ENCODE peak calls at places on chromosomes 7 and 10, in ten cellular contexts. W, C, P, Z, Y, V, S, H, T and A are unnamed samples. For H3K36me3 and H3K4me1, the result is how much of the 10 kb centered on the place peaks cover.

GRCh38 chr7:55545496-55545895 is 26.8 kb downstream of the VOPP1 start:
- DNase-seq in W (peak), S (no peak), V (no peak), Y (no peak), C (no peak), H (no peak), T (no peak), P (no peak), Z (no peak), A (no peak)

GRCh38 chr10:101273736-101274135 is 44.5 kb upstream of the LBX1 start:
- DNase-seq in P (no peak), H (no peak), S (no peak), Y (no peak), Z (no peak), W (no peak), T (no peak), C (no peak), V (no peak), A (no peak)

GRCh38 chr7:25894002-25894901 is 257.7 kb upstream of the NFE2L3 start:
- DNase-seq in S (no peak), P (no peak), V (peak), Y (no peak), W (no peak), C (peak), H (peak), T (peak), Z (no peak), A (no peak)

GRCh38 chr10:113704637-113705343 is 25.1 kb downstream of the CASP7 start:
- DNase-seq in W (peak), T (peak), V (peak), Z (peak), Y (no peak), C (peak), H (peak), P (no peak), S (no peak), A (no peak)

GRCh38 chr7:115145512-115145911 is 223.6 kb downstream of the MDFIC start:
- DNase-seq in V (no peak), Y (no peak), Z (no peak), C (no peak), W (peak), H (no peak), T (no peak), P (no peak), S (no peak), A (no peak)

GRCh38 chr7:26187380-26188290 is 12.9 kb downstream of the HNRNPA2B1 start:
- DNase-seq in V (no peak), S (no peak), P (no peak), Y (no peak), W (no peak), Z (no peak), C (no peak), H (peak), T (no peak), A (no peak)

GRCh38 chr7:28315565-28316420 is 96.5 kb upstream of the CREB5 start:
- DNase-seq in S (no peak), T (no peak), P (no peak), V (peak), C (no peak), W (no peak), Y (no peak), H (no peak), Z (no peak), A (no peak)

GRCh38 chr7:99729501-99730261 is 5.3 kb downstream of the CYP3A7 start:
- DNase-seq in S (no peak), Y (no peak), Z (no peak), H (no peak), C (peak), P (no peak), W (peak), V (no peak), T (peak), A (no peak)

GRCh38 chr7:29209745-29210144 is 15.2 kb downstream of the CHN2 start:
- DNase-seq in H (no peak), Z (no peak), Y (no peak), T (no peak), S (no peak), P (no peak), V (no peak), C (no peak), W (no peak), A (no peak)

GRCh38 chr10:59892697-59893096 is 13.7 kb downstream of the CCDC6 start:
- DNase-seq in V (no peak), T (no peak), W (no peak), Y (no peak), S (no peak), H (no peak), P (no peak), C (no peak), Z (no peak), A (no peak)

GRCh38 chr7:95104739-95105138 is 197.3 kb downstream of the PPP1R9A start:
- DNase-seq in P (no peak), H (no peak), Z (no peak), T (peak), Y (no peak), C (peak), S (no peak), W (no peak), V (peak), A (no peak)

GRCh38 chr7:153413199-153413539 is 639.0 kb upstream of the DPP6 start:
- DNase-seq in Z (no peak), T (no peak), S (no peak), Y (no peak), H (no peak), C (no peak), P (no peak), W (no peak), V (no peak), A (no peak)

GRCh38 chr7:30648744-30649540 is 33.3 kb downstream of the CRHR2 start:
- DNase-seq in H (no peak), Y (no peak), C (no peak), S (no peak), P (peak), Z (no peak), W (no peak), V (peak), T (no peak), A (no peak)

GRCh38 chr7:6367701-6368211 is 80.0 kb downstream of the DAGLB start:
- DNase-seq in H (peak), T (no peak), Z (no peak), Y (no peak), W (peak), V (no peak), P (no peak), C (peak), S (no peak), A (no peak)

GRCh38 chr7:105581066-105581811 is at the start of gene EFCAB10:
- DNase-seq in S (peak), H (no peak), Z (peak), T (peak), C (peak), W (peak), P (peak), V (peak), Y (peak), A (peak)

GRCh38 chr7:91265693-91266066 is 1.4 kb downstream of the FZD1 start:
- DNase-seq in T (no peak), H (no peak), V (no peak), P (no peak), Z (no peak), C (peak), Y (peak), W (peak), S (no peak), A (no peak)

GRCh38 chr7:132930881-132931280 is 151.0 kb downstream of the CHCHD3 start:
- DNase-seq in P (no peak), T (peak), Y (no peak), C (peak), W (no peak), Z (peak), H (no peak), V (no peak), S (no peak), A (no peak)

GRCh38 chr7:46207931-46208634 is 287.0 kb upstream of the IGFBP3 start:
- DNase-seq in H (no peak), Z (no peak), Y (no peak), S (no peak), V (no peak), C (peak), T (no peak), W (no peak), P (no peak), A (no peak)

GRCh38 chr10:109103278-109103677 is 820.0 kb downstream of the XPNPEP1 start:
- DNase-seq in H (no peak), Y (no peak), V (no peak), P (no peak), C (peak), S (no peak), Z (no peak), T (no peak), W (no peak), A (no peak)

GRCh38 chr10:110007701-110008517 is at the start of gene ADD3:
- DNase-seq in Z (peak), W (peak), Y (peak), S (peak), V (peak), H (peak), P (peak), C (peak), T (peak), A (peak)

GRCh38 chr7:104453190-104453589 is 124.8 kb downstream of the LHFPL3 start:
- DNase-seq in H (no peak), T (no peak), W (no peak), V (no peak), P (no peak), C (no peak), Y (no peak), Z (no peak), S (no peak), A (no peak)

DNA sequence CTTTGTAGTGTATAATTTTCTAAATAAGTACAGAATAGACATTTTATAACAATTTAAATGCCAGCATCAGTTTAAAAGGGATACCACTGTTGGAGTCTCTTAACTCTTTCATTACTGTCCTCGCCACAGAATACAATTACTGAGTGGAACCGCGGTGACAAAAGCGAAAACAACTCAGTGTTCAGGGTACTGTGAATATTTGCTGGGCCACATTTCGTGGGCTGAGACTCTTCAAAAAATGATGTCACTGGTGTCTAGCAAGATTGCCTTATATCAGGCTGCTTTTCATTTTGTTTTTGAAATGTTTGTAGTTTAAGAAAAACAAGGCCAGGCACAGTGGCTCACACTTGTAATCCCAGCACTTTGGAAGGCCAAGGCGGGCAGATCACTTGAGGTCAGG is 167.6 kb downstream of the NSUN6 start:
- DNase-seq in T (no peak), Y (no peak), C (no peak), V (no peak), P (no peak), H (peak), W (no peak), Z (no peak), S (no peak), A (no peak)
- H3K4me3 ChIP-seq in T (no peak), Y (no peak), C (no peak), V (no peak), P (no peak), H (peak), W (no peak), Z (no peak), S (no peak), A (no peak)

GRCh38 chr7:75536940-75537538 is 44.9 kb downstream of the SPDYE5 start:
- DNase-seq in Y (no peak), T (no peak), C (no peak), Z (no peak), S (no peak), H (no peak), P (peak), V (no peak), W (no peak), A (no peak)

GRCh38 chr7:75536491-75536890 is 44.4 kb downstream of the SPDYE5 start:
- DNase-seq in V (no peak), Z (no peak), S (no peak), T (no peak), Y (no peak), P (peak), H (no peak), W (no peak), C (no peak), A (no peak)

GRCh38 chr7:75534727-75535307 is 42.7 kb downstream of the SPDYE5 start:
- DNase-seq in T (no peak), Z (no peak), C (no peak), V (no peak), Y (no peak), S (no peak), H (peak), W (peak), P (no peak), A (no peak)

GRCh38 chr7:75533926-75534325 is 41.8 kb downstream of the SPDYE5 start:
- DNase-seq in V (no peak), P (peak), C (no peak), W (no peak), H (no peak), Z (no peak), T (no peak), S (no peak), Y (no peak), A (no peak)

GRCh38 chr7:75537731-75538130 is 45.6 kb downstream of the SPDYE5 start:
- DNase-seq in P (no peak), C (no peak), H (no peak), Z (no peak), V (no peak), S (no peak), Y (no peak), W (no peak), T (no peak), A (no peak)
- H3K36me3 ChIP-seq in P (under half), C (under half), H (under half), Z (half or more), V (half or more), S (under half), Y (under half), W (under half), T (under half), A (under half)

GRCh38 chr10:5550250-5550545 is 25.4 kb downstream of the CALML3 start:
- DNase-seq in W (no peak), H (no peak), T (no peak), Z (no peak), V (no peak), S (no peak), P (no peak), Y (no peak), C (no peak), A (no peak)
- H3K4me1 ChIP-seq in W (under half), H (half or more), T (half or more), Z (under half), V (under half), S (under half), P (under half), Y (under half), C (under half), A (under half)

DNA sequence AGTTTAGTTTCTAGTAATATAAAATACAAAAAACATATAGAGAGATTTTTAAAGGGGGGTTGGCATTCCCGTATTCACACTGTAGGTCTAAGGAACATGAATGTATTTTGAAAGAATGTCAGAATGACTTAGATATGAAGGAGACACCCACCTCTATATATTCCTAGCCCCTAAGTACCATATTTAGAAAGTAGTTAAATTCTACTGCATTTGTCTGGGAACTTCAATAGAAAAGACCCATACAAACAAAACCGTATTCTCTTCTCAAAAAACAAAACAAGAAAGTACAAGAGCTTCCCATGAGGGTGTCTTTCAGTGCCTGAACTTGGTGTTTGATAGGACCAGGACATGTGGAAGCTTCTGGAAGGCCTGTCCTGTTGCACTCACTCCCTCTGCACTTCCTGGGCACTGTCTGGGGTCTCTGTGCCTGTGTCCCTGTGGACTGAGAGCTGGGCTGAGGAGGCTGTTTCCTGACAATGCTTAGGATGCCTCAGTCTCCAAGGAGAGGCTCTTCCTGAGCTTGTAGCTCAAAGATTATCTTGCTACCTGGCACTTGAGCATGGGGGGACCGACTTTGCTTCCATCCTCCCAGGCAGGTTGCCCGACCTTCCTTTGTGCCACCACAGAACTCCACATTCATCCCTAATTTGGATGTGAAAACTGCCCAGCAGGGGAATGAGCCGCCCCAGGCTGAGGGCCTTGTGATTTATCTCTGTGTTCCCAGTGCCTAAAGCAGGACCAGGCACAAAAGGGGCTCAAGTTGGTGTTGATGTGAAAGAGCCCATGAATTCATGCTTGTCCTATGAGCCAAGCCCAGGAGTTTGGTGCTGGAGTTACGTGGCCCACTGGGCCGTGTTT is 44.4 kb upstream of the KLF6 start:
- DNase-seq in Y (no peak), S (no peak), T (no peak), W (no peak), P (no peak), C (no peak), V (no peak), Z (no peak), H (no peak), A (peak)
- H3K4me3 ChIP-seq in Y (peak), S (peak), T (no peak), W (peak), P (peak), C (no peak), V (peak), Z (no peak), H (peak), A (no peak)

DNA sequence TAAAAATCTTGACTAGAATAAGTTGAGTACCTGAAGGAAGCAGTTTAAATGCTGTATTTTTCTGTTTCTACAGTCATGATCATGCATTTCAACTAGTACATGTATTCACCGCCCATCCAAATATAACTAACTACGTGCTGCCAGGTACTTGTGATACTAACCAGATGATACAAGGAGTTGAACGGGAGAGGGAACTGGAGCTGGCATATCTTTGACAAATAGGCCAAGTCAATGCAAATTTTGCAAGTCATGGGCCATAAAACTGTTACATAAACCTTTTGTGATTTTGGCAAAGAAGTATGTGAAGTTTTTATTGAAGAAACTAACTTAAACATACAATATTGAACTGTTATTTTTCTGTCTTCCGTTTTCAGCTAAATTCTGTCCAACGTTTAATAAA is 14.5 kb downstream of the NUP42 start:
- DNase-seq in V (no peak), T (no peak), P (no peak), H (no peak), W (no peak), C (no peak), Y (no peak), S (no peak), Z (no peak), A (no peak)
- H3K36me3 ChIP-seq in V (under half), T (under half), P (under half), H (half or more), W (half or more), C (under half), Y (under half), S (under half), Z (half or more), A (under half)